ENCODE peak calls at places on chromosomes 12 and 14, in nine cellular contexts. H is AG08396; Q is NCI-H748 treated with DMSO at 0.1 percent for 48 hours; Y is lower leg skin; G is AG20443; V is naive B cell; J is esophagus squamous epithelium; E is ELR; L is CD4-positive, alpha-beta T cell. C is an unnamed sample.

GRCh38 chr12:14814082-14814481 is at the start of gene SMCO3:
- DNase-seq in L (no peak), Y (no peak), Q (no peak), E (no peak), V (no peak), H (no peak), J (no peak), G (no peak), C (no peak)

GRCh38 chr12:98736352-98737326 is 91.5 kb downstream of the APAF1 start:
- DNase-seq in V (no peak), Q (peak; percentile 73), E (no peak), H (peak; percentile 29), Y (no peak), L (no peak), G (no peak), J (no peak), C (no peak)

GRCh38 chr12:29599397-29599796 is 101.9 kb upstream of the OVCH1 start:
- DNase-seq in Q (no peak), L (no peak), V (no peak), J (no peak), E (no peak), H (no peak), G (peak; percentile 30), Y (no peak), C (no peak)

GRCh38 chr14:24327303-24327702 is 7.6 kb downstream of the ADCY4 start:
- DNase-seq in L (no peak), V (no peak), H (no peak), G (no peak), Y (no peak), E (no peak), J (no peak), Q (no peak), C (no peak)

GRCh38 chr14:68987653-68988036 is 8.5 kb upstream of the ACTN1 start:
- DNase-seq in L (no peak), V (no peak), J (no peak), H (no peak), E (peak; percentile 31), Y (no peak), G (no peak), Q (no peak), C (no peak)

GRCh38 chr12:104641862-104642261 is 185.1 kb downstream of the CHST11 start:
- DNase-seq in V (peak; percentile 79), H (no peak), L (no peak), E (no peak), Y (no peak), J (no peak), Q (no peak), G (no peak), C (no peak)

GRCh38 chr14:85399196-85399595 is 130.7 kb upstream of the FLRT2 start:
- DNase-seq in Y (no peak), L (no peak), E (no peak), V (no peak), G (peak; percentile 22), Q (no peak), J (no peak), H (no peak), C (no peak)

GRCh38 chr12:79360936-79361335 is 329.8 kb downstream of the PAWR start:
- DNase-seq in Q (no peak), E (no peak), G (no peak), H (no peak), Y (no peak), J (no peak), L (no peak), V (no peak), C (no peak)

GRCh38 chr14:32896979-32897723 is 41.5 kb upstream of the NPAS3 start:
- DNase-seq in L (no peak), E (peak; percentile 43), H (peak; percentile 21), Y (no peak), J (no peak), Q (no peak), G (peak; percentile 20), V (no peak), C (no peak)

GRCh38 chr12:131535779-131536178 is 175.1 kb upstream of the SFSWAP start:
- DNase-seq in J (no peak), E (no peak), L (no peak), Q (no peak), H (no peak), V (no peak), Y (no peak), G (peak; percentile 1), C (no peak)

GRCh38 chr12:116454950-116455447 is 104.2 kb upstream of the MAP1LC3B2 start:
- DNase-seq in V (no peak), E (peak; percentile 99), G (peak; percentile 86), L (no peak), J (no peak), H (peak; percentile 79), Y (no peak), Q (no peak), C (no peak)

GRCh38 chr12:27331299-27331926 is 1.2 kb upstream of the BMAL2 start:
- DNase-seq in L (no peak), J (no peak), G (peak; percentile 86), Y (no peak), V (no peak), H (peak; percentile 82), E (peak; percentile 95), Q (no peak), C (no peak)

GRCh38 chr12:74846116-74846515 is 308.5 kb downstream of the ATXN7L3B start:
- DNase-seq in J (no peak), V (no peak), L (no peak), E (no peak), H (no peak), Y (no peak), Q (no peak), G (no peak), C (no peak)

GRCh38 chr14:26104686-26105085 is 493.1 kb downstream of the NOVA1 start:
- DNase-seq in G (no peak), V (no peak), Y (no peak), E (no peak), J (no peak), H (no peak), L (no peak), Q (no peak), C (no peak)

GRCh38 chr14:50560929-50561280 is 960 bp downstream of the ATL1 start:
- DNase-seq in G (peak; percentile 55), Q (peak; percentile 76), J (peak; percentile 15), H (peak; percentile 75), E (peak; percentile 45), V (peak; percentile 39), Y (peak; percentile 96), L (peak; percentile 29), C (peak; percentile 7)

GRCh38 chr14:24911324-24912095 is 138.4 kb downstream of the STXBP6 start:
- DNase-seq in Q (no peak), V (no peak), G (peak; percentile 67), L (no peak), H (peak; percentile 51), E (peak; percentile 26), Y (no peak), J (no peak), C (no peak)

GRCh38 chr12:52318241-52318990 is 2.8 kb downstream of the KRT83 start:
- DNase-seq in J (no peak), E (no peak), V (no peak), L (no peak), Q (no peak), H (no peak), G (no peak), Y (peak; percentile 69), C (no peak)

GRCh38 chr12:26062566-26062965 is 62.3 kb downstream of the BHLHE41 start:
- DNase-seq in H (peak; percentile 25), Q (no peak), L (no peak), Y (no peak), J (no peak), V (no peak), E (peak; percentile 78), G (peak; percentile 65), C (no peak)

GRCh38 chr12:51863363-51863920 is 14.9 kb upstream of the FIGNL2 start:
- DNase-seq in V (no peak), L (no peak), G (no peak), Q (no peak), H (peak; percentile 7), J (no peak), Y (no peak), E (no peak), C (no peak)

GRCh38 chr14:58969951-58970751 is 218.3 kb upstream of the DAAM1 start:
- DNase-seq in Y (no peak), Q (no peak), V (no peak), G (peak; percentile 12), J (no peak), H (no peak), E (peak; percentile 52), L (no peak), C (no peak)

GRCh38 chr12:5907812-5908211 is 37.2 kb downstream of the ANO2 start:
- DNase-seq in H (no peak), Y (peak; percentile 56), Q (no peak), L (no peak), J (no peak), G (no peak), E (no peak), V (no peak), C (no peak)